ENCODE peak calls at places on chromosome 3, in seven cellular contexts. One of them, this sample, is unnamed.

GRCh38 chr3:141285570-141285969 is 53.9 kb downstream of the PXYLP1 start:
- DNase-seq in lower leg skin: no peak
- DNase-seq in ACHN: no peak
- DNase-seq in ELF-1: no peak
- DNase-seq in DMS79: no peak
- DNase-seq in Caki2: no peak
- DNase-seq in HCEC 1CT: no peak
- DNase-seq in this sample: peak; percentile 26

GRCh38 chr3:40292637-40293036 is 16.9 kb upstream of the EIF1B start:
- DNase-seq in lower leg skin: no peak
- DNase-seq in ACHN: no peak
- DNase-seq in ELF-1: peak; percentile 65
- DNase-seq in DMS79: no peak
- DNase-seq in Caki2: no peak
- DNase-seq in HCEC 1CT: no peak
- DNase-seq in this sample: no peak

GRCh38 chr3:181691951-181692849 is 19.5 kb upstream of the SOX2 start:
- DNase-seq in lower leg skin: no peak
- DNase-seq in ACHN: no peak
- DNase-seq in ELF-1: no peak
- DNase-seq in DMS79: no peak
- DNase-seq in Caki2: no peak
- DNase-seq in HCEC 1CT: no peak
- DNase-seq in this sample: no peak

GRCh38 chr3:193743702-193744047 is 150.7 kb downstream of the OPA1 start:
- DNase-seq in lower leg skin: no peak
- DNase-seq in ACHN: no peak
- DNase-seq in ELF-1: peak; percentile 20
- DNase-seq in DMS79: no peak
- DNase-seq in Caki2: no peak
- DNase-seq in HCEC 1CT: no peak
- DNase-seq in this sample: peak; percentile 4

GRCh38 chr3:47299396-47300318 is 16.9 kb downstream of the KLHL18 start:
- DNase-seq in lower leg skin: no peak
- DNase-seq in ACHN: no peak
- DNase-seq in ELF-1: no peak
- DNase-seq in DMS79: no peak
- DNase-seq in Caki2: no peak
- DNase-seq in HCEC 1CT: no peak
- DNase-seq in this sample: no peak

GRCh38 chr3:36124118-36124796 is 256.0 kb upstream of the STAC start:
- DNase-seq in lower leg skin: no peak
- DNase-seq in ACHN: peak; percentile 77
- DNase-seq in ELF-1: peak; percentile 70
- DNase-seq in DMS79: no peak
- DNase-seq in Caki2: peak; percentile 20
- DNase-seq in HCEC 1CT: no peak
- DNase-seq in this sample: peak; percentile 35

GRCh38 chr3:19543212-19543841 is 390.7 kb downstream of the EFHB start:
- DNase-seq in lower leg skin: no peak
- DNase-seq in ACHN: peak; percentile 48
- DNase-seq in ELF-1: peak; percentile 23
- DNase-seq in DMS79: no peak
- DNase-seq in Caki2: peak; percentile 1
- DNase-seq in HCEC 1CT: no peak
- DNase-seq in this sample: no peak

GRCh38 chr3:17055374-17056276 is 170.9 kb downstream of the PLCL2 start:
- DNase-seq in lower leg skin: no peak
- DNase-seq in ACHN: no peak
- DNase-seq in ELF-1: no peak
- DNase-seq in DMS79: no peak
- DNase-seq in Caki2: no peak
- DNase-seq in HCEC 1CT: no peak
- DNase-seq in this sample: peak; percentile 56

GRCh38 chr3:185318136-185318535 is 44.8 kb upstream of the MAP3K13 start:
- DNase-seq in lower leg skin: no peak
- DNase-seq in ACHN: peak; percentile 52
- DNase-seq in ELF-1: no peak
- DNase-seq in DMS79: no peak
- DNase-seq in Caki2: no peak
- DNase-seq in HCEC 1CT: no peak
- DNase-seq in this sample: no peak

GRCh38 chr3:129665024-129665768 is 58.7 kb upstream of the PLXND1 start:
- DNase-seq in lower leg skin: no peak
- DNase-seq in ACHN: peak; percentile 44
- DNase-seq in ELF-1: no peak
- DNase-seq in DMS79: no peak
- DNase-seq in Caki2: peak; percentile 56
- DNase-seq in HCEC 1CT: peak; percentile 75
- DNase-seq in this sample: no peak

GRCh38 chr3:123267821-123268220 is 66.1 kb downstream of the SEC22A start:
- DNase-seq in lower leg skin: no peak
- DNase-seq in ACHN: no peak
- DNase-seq in ELF-1: no peak
- DNase-seq in DMS79: no peak
- DNase-seq in Caki2: no peak
- DNase-seq in HCEC 1CT: no peak
- DNase-seq in this sample: no peak

GRCh38 chr3:178079966-178080365 is 456.3 kb upstream of the KCNMB2 start:
- DNase-seq in lower leg skin: no peak
- DNase-seq in ACHN: no peak
- DNase-seq in ELF-1: no peak
- DNase-seq in DMS79: no peak
- DNase-seq in Caki2: no peak
- DNase-seq in HCEC 1CT: no peak
- DNase-seq in this sample: no peak

GRCh38 chr3:37861540-37862051 is at the start of gene CTDSPL:
- DNase-seq in lower leg skin: peak; percentile 39
- DNase-seq in ACHN: peak; percentile 53
- DNase-seq in ELF-1: no peak
- DNase-seq in DMS79: no peak
- DNase-seq in Caki2: no peak
- DNase-seq in HCEC 1CT: peak; percentile 60
- DNase-seq in this sample: peak; percentile 52